ENCODE peak calls at places on chromosomes 4 and X, in five cellular contexts. N, G, T, U and O are unnamed samples.
A peak's percentile ranks its signal among the peaks of the same experiment; 100 is the strongest.

GRCh38 chr4:16026155-16026761 is 57.6 kb downstream of the PROM1 start:
- DNase-seq in T (peak; percentile 25), G (peak; percentile 74), N (peak; percentile 75), U (peak; percentile 33), O (peak; percentile 30)

GRCh38 chr4:179027569-179027968 is 1585.3 kb upstream of the AGA start:
- DNase-seq in T (no peak), N (no peak), U (no peak), G (no peak), O (no peak)

GRCh38 chr4:139685180-139685579 is 19.6 kb downstream of the MGST2 start:
- DNase-seq in N (no peak), U (no peak), T (no peak), G (no peak), O (no peak)

GRCh38 chrX:54172455-54172854 is 10.6 kb downstream of the FAM120C start:
- DNase-seq in G (no peak), N (no peak), T (no peak), U (no peak), O (no peak)

GRCh38 chrX:137234651-137235402 is 201.0 kb upstream of the GPR101 start:
- DNase-seq in U (no peak), N (no peak), G (no peak), T (no peak), O (peak; percentile 13)

GRCh38 chr4:8514391-8514790 is 65.8 kb upstream of the GPR78 start:
- DNase-seq in G (no peak), N (no peak), U (no peak), T (no peak), O (no peak)

GRCh38 chr4:76809594-76810305 is 88.2 kb downstream of the SOWAHB start:
- DNase-seq in G (no peak), T (no peak), U (no peak), N (peak; percentile 40), O (no peak)

GRCh38 chrX:111445485-111445884 is 33.5 kb upstream of the DCX start:
- DNase-seq in U (no peak), G (peak; percentile 78), N (peak; percentile 50), T (no peak), O (no peak)

GRCh38 chr4:89256203-89256800 is 51.3 kb downstream of the GPRIN3 start:
- DNase-seq in U (no peak), T (no peak), N (no peak), G (peak; percentile 50), O (no peak)

GRCh38 chrX:33086886-33087285 is 124.5 kb downstream of the DMD start:
- DNase-seq in T (no peak), N (no peak), U (no peak), G (no peak), O (no peak)

GRCh38 chrX:97399400-97399799 is 515.7 kb downstream of the RPA4 start:
- DNase-seq in G (no peak), U (no peak), T (no peak), N (peak; percentile 78), O (peak; percentile 29)

GRCh38 chr4:101594588-101594987 is 195.9 kb upstream of the BANK1 start:
- DNase-seq in U (no peak), T (no peak), N (no peak), G (no peak), O (no peak)

GRCh38 chr4:159777689-159778088 is 674.8 kb downstream of the RAPGEF2 start:
- DNase-seq in G (no peak), U (no peak), T (no peak), N (no peak), O (no peak)

GRCh38 chr4:106062452-106062875 is 167.2 kb downstream of the NPNT start:
- DNase-seq in G (no peak), N (peak; percentile 63), U (no peak), T (no peak), O (no peak)

GRCh38 chr4:3868146-3868840 is 102.1 kb downstream of the ADRA2C start:
- DNase-seq in N (no peak), T (no peak), G (peak; percentile 58), U (no peak), O (peak; percentile 15)

DNA sequence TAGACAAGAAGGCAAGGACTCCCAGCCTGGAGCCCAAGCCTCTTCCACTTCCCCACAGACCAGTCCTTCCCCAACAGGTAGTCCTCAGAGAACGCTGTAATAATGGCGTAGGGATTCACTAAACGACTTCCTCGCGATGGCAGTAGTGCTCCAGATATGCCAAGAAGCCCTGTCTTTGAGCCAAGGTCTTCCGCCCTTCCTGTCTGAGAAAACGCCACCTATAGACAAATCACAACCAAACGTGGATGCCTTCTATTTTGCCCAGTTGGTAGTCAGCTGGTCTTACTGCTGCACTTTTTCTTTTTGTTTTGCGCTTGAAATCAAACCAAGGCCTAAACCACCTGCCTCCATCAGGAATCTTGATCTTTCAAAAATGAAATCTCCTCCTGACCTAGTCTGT is 203.3 kb downstream of the OR13H1 start:
- DNase-seq in U (peak; percentile 8), N (no peak), G (no peak), T (no peak), O (no peak)
- TF ChIP-seq CTCF in U (no peak), N (no peak), G (no peak), T (no peak), O (no peak)

GRCh38 chrX:153750126-153750774 is 13.8 kb upstream of the PLXNB3 start:
- DNase-seq in T (no peak), U (no peak), N (no peak), G (no peak), O (no peak)

GRCh38 chrX:153755136-153755535 is 8.9 kb upstream of the PLXNB3 start:
- DNase-seq in G (no peak), T (no peak), U (no peak), N (no peak), O (no peak)
- TF ChIP-seq CTCF in G (no peak), T (no peak), U (no peak), N (no peak), O (no peak)

DNA sequence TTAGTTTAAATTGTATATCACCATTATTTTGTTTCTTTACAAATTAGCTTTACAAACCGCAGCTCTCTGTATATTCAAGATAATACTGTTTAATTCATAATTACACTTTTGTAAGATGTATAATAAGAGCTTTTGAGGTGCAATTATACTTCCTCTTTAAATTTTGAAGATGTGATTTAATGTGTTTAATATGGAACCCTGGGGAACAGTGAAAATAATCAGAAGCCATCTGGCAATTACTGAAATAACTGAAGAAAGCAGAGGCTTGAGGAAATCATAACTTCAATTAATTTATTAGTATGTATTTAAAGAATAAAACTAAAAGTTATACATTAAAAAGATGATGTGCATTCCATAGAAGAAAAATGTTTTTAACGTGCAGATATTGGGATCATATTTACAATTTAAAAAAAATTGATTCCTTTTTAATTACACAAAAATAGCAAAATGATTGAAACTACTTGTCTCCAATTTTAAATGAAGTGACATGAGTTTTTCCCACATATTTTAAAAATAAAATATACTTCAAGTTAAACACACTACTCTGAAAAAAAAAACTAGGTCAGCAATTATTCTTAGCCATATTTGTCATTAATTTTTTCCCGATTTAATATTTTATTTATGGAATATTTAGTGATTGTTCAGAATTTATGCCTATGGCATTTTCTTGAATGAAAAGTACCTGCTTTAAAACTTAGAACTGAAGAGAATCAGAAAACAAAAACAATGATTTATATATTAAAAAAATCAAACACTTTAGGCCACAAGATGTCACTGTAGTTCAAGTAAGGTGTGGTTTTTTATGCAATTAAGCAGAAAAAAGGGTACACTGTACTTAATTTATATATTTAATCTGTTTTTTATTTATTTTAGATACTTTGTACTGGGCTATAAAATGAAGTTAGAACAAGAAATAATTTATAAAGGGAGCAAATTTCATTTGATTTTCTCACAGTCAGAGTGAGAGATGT is 942.7 kb upstream of the NDST4 start:
- DNase-seq in N (peak; percentile 25), G (no peak), T (no peak), U (no peak), O (no peak)
- TF ChIP-seq CTCF in N (peak; percentile 1), G (peak; percentile 9), T (peak; percentile 68), U (no peak), O (no peak)

DNA sequence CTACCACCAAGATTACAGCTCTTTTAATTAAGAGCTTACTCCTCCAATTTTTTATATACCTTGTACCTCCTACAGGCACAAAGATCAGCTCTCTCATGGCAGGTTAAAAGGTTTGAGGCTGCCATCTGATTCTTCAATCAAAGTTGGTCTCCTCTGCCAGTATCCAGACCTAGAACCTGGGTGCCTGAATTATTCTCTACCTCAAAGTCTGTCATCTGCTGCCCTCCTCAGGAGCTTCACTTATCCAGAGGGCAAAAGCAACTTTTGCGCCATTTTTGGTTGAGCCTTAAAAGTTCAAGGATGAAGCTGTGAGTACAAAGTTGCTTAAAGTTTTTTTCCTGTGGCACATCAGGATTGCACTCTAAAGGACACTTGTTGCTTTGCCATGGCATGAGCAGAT is 343.7 kb upstream of the PPP1R2C start:
- DNase-seq in G (no peak), N (no peak), U (no peak), T (no peak), O (no peak)
- TF ChIP-seq CTCF in G (no peak), N (no peak), U (no peak), T (no peak), O (no peak)